ENCODE peak calls at places on chromosomes 1 and 21, in six cellular contexts. S is mesendoderm; Z is effector memory CD4-positive, alpha-beta T cell; C is small intestine; G is psoas muscle; I is BE2C. W is an unnamed sample.

GRCh38 chr1:237065903-237066302 is 23.9 kb downstream of the RYR2 start:
- DNase-seq in S (no peak), Z (no peak), C (no peak), G (no peak), I (no peak), W (no peak)

GRCh38 chr21:38669186-38669585 is 136.5 kb upstream of the ETS2 start:
- DNase-seq in S (peak; percentile 49), Z (no peak), C (peak; percentile 45), G (no peak), I (no peak), W (no peak)

GRCh38 chr1:154186852-154187501 is 4.9 kb downstream of the TPM3 start:
- DNase-seq in S (peak; percentile 14), Z (no peak), C (peak; percentile 31), G (no peak), I (no peak), W (no peak)

GRCh38 chr1:54929700-54930099 is 42.7 kb upstream of the DHCR24 start:
- DNase-seq in S (no peak), Z (no peak), C (no peak), G (no peak), I (no peak), W (no peak)

GRCh38 chr1:94535879-94536278 is 5.7 kb downstream of the F3 start:
- DNase-seq in S (no peak), Z (no peak), C (no peak), G (no peak), I (no peak), W (no peak)

GRCh38 chr1:6445062-6445763 is 20.6 kb downstream of the ESPN start:
- DNase-seq in S (peak; percentile 74), Z (no peak), C (peak; percentile 68), G (no peak), I (peak; percentile 55), W (no peak)

GRCh38 chr1:244106173-244106572 is 55.1 kb downstream of the ZBTB18 start:
- DNase-seq in S (no peak), Z (no peak), C (no peak), G (no peak), I (no peak), W (no peak)

GRCh38 chr1:78070758-78071157 is 25.0 kb downstream of the GIPC2 start:
- DNase-seq in S (no peak), Z (no peak), C (peak; percentile 42), G (no peak), I (no peak), W (no peak)

GRCh38 chr1:10867138-10867721 is 70.8 kb upstream of the CASZ1 start:
- DNase-seq in S (peak; percentile 48), Z (peak; percentile 52), C (peak; percentile 52), G (peak; percentile 72), I (peak; percentile 84), W (peak; percentile 70)

GRCh38 chr1:84152649-84153056 is 8.6 kb downstream of the PRKACB start:
- DNase-seq in S (no peak), Z (no peak), C (no peak), G (no peak), I (no peak), W (no peak)

GRCh38 chr1:24606621-24607020 is 36.5 kb upstream of the SRRM1 start:
- DNase-seq in S (no peak), Z (no peak), C (peak; percentile 26), G (no peak), I (no peak), W (no peak)

GRCh38 chr1:241614144-241614543 is 26.0 kb downstream of the CHML start:
- DNase-seq in S (no peak), Z (no peak), C (no peak), G (no peak), I (no peak), W (no peak)

GRCh38 chr1:82578086-82578726 is 777.5 kb downstream of the ADGRL2 start:
- DNase-seq in S (no peak), Z (no peak), C (no peak), G (no peak), I (no peak), W (no peak)

GRCh38 chr1:176102700-176103244 is 104.3 kb downstream of the COP1 start:
- DNase-seq in S (peak; percentile 10), Z (no peak), C (no peak), G (no peak), I (no peak), W (no peak)

GRCh38 chr21:41750051-41750450 is 16.8 kb downstream of the RIPK4 start:
- DNase-seq in S (no peak), Z (no peak), C (no peak), G (no peak), I (no peak), W (no peak)

GRCh38 chr21:16418211-16418610 is 688.4 kb downstream of the USP25 start:
- DNase-seq in S (no peak), Z (no peak), C (no peak), G (no peak), I (no peak), W (no peak)

GRCh38 chr21:38479641-38480515 is 18.4 kb downstream of the ERG start:
- DNase-seq in S (no peak), Z (no peak), C (no peak), G (no peak), I (no peak), W (no peak)

GRCh38 chr1:212060632-212061472 is 25.3 kb downstream of the DTL start:
- DNase-seq in S (no peak), Z (no peak), C (no peak), G (no peak), I (no peak), W (no peak)

DNA sequence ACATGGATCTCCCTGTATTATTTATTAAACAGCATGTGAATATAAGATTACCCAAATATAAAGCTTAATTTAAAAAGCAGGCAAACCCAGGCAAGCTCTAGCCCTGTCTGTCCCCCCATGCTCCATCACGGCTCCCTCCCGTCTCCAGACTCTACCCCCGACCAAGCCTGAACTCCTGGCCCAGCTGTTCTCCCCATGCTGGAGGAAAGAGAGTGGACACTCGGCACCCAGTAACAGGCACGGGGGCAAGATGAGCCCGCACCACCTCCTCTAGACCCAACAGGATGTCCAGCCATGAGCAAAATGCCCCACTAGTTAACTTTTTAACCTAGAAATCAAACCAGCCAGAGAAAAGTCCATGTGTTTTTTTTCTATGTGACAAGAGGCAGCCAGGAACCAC is 19.3 kb downstream of the SLC19A1 start:
- DNase-seq in S (no peak), Z (no peak), C (no peak), G (no peak), I (no peak), W (no peak)
- H3K36me3 ChIP-seq in S (peaks cover 2% of the 10 kb centered on the region), Z (peaks cover 13% of the 10 kb centered on the region), C (peaks cover 2% of the 10 kb centered on the region), G (peaks cover 3% of the 10 kb centered on the region), I (peaks cover 74% of the 10 kb centered on the region), W (no peaks in the 10 kb centered on the region)

GRCh38 chr1:3211996-3212395 is 143.0 kb downstream of the PRDM16 start:
- DNase-seq in S (no peak), Z (no peak), C (no peak), G (no peak), I (no peak), W (no peak)
- H3K36me3 ChIP-seq in S (no peaks in the 10 kb centered on the region), Z (no peaks in the 10 kb centered on the region), C (no peaks in the 10 kb centered on the region), G (no peaks in the 10 kb centered on the region), I (no peaks in the 10 kb centered on the region), W (no peaks in the 10 kb centered on the region)

GRCh38 chr1:197736689-197737088 is 38.6 kb downstream of the DENND1B start:
- DNase-seq in S (no peak), Z (no peak), C (no peak), G (no peak), I (no peak), W (no peak)

GRCh38 chr1:197740992-197741391 is 34.3 kb downstream of the DENND1B start:
- DNase-seq in S (no peak), Z (no peak), C (no peak), G (no peak), I (no peak), W (no peak)

GRCh38 chr1:197738927-197739326 is 36.4 kb downstream of the DENND1B start:
- DNase-seq in S (no peak), Z (no peak), C (no peak), G (no peak), I (no peak), W (no peak)

GRCh38 chr1:197735461-197735860 is 39.8 kb downstream of the DENND1B start:
- DNase-seq in S (no peak), Z (no peak), C (no peak), G (no peak), I (no peak), W (no peak)

GRCh38 chr1:197737916-197738315 is 37.4 kb downstream of the DENND1B start:
- DNase-seq in S (no peak), Z (no peak), C (no peak), G (no peak), I (no peak), W (no peak)
- H3K36me3 ChIP-seq in S (no peaks in the 10 kb centered on the region), Z (no peaks in the 10 kb centered on the region), C (peaks cover 2% of the 10 kb centered on the region), G (no peaks in the 10 kb centered on the region), I (no peaks in the 10 kb centered on the region), W (no peaks in the 10 kb centered on the region)

GRCh38 chr1:165747632-165748452 is 20.8 kb downstream of the TMCO1 start:
- DNase-seq in S (peak; percentile 26), Z (no peak), C (peak; percentile 96), G (no peak), I (no peak), W (no peak)

GRCh38 chr1:165738794-165739193 is 29.9 kb downstream of the TMCO1 start:
- DNase-seq in S (no peak), Z (no peak), C (no peak), G (no peak), I (no peak), W (no peak)

GRCh38 chr1:165737196-165737595 is 31.5 kb downstream of the TMCO1 start:
- DNase-seq in S (no peak), Z (no peak), C (no peak), G (no peak), I (no peak), W (no peak)

DNA sequence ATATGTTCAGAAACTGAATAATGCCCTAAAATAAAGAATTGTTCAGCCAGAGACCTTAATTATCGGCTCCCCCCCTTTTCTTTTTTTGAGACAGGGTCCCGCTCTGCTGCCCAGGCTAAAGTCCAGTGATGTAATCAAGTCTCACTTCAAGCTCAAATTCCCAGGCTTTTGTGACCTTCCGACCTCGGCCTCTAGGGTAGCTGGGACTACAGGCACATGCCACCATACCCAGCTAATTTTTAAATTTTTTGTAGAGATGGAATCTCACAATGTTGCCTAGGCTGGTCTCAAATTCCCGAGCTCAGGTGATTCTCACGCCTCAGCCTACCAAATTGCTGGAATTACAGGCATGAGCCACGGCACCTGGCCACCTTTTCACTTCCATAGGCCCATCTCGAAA is 26.5 kb downstream of the TMCO1 start:
- DNase-seq in S (no peak), Z (no peak), C (no peak), G (no peak), I (no peak), W (no peak)
- H3K36me3 ChIP-seq in S (no peaks in the 10 kb centered on the region), Z (peaks cover 40% of the 10 kb centered on the region), C (peaks cover 23% of the 10 kb centered on the region), G (peaks cover 9% of the 10 kb centered on the region), I (peaks cover 45% of the 10 kb centered on the region), W (peaks cover 8% of the 10 kb centered on the region)